ENCODE peak calls at places on chromosomes 2 and 18, in six cellular contexts. S, E, O, B, K and T are unnamed samples.

GRCh38 chr2:176527141-176527901 is 258.1 kb downstream of the MTX2 start:
- DNase-seq in O (no peak), K (peak; percentile 90), B (no peak), E (no peak), S (no peak), T (no peak)

GRCh38 chr2:46434851-46435273 is 44.5 kb upstream of the TMEM247 start:
- DNase-seq in B (peak; percentile 40), E (no peak), K (peak; percentile 58), S (no peak), O (no peak), T (peak; percentile 69)

GRCh38 chr2:230153390-230153976 is 66.3 kb downstream of the SP110 start:
- DNase-seq in S (no peak), B (no peak), O (no peak), K (no peak), E (no peak), T (no peak)

GRCh38 chr2:240429872-240430491 is 5.5 kb upstream of the GPC1 start:
- DNase-seq in S (no peak), E (no peak), O (no peak), B (no peak), K (no peak), T (no peak)

GRCh38 chr2:9780368-9781130 is 62.7 kb upstream of the TAF1B start:
- DNase-seq in S (no peak), O (no peak), E (no peak), K (no peak), B (no peak), T (no peak)

GRCh38 chr2:105640241-105640640 is 104.5 kb upstream of the NCK2 start:
- DNase-seq in S (no peak), B (no peak), K (no peak), O (no peak), E (no peak), T (no peak)

GRCh38 chr2:120885311-120885710 is 149.6 kb downstream of the GLI2 start:
- DNase-seq in E (no peak), O (no peak), B (no peak), S (no peak), K (no peak), T (no peak)

GRCh38 chr2:172091626-172092566 is 6.6 kb downstream of the DLX1 start:
- DNase-seq in E (no peak), K (no peak), O (no peak), B (no peak), S (no peak), T (no peak)

GRCh38 chr2:161905389-161906046 is 168.5 kb downstream of the DPP4 start:
- DNase-seq in K (peak; percentile 5), E (no peak), B (peak; percentile 8), O (no peak), S (no peak), T (peak; percentile 59)

GRCh38 chr2:29114841-29115609 is at the start of gene CLIP4:
- DNase-seq in B (no peak), O (peak; percentile 78), E (peak; percentile 27), K (peak; percentile 64), S (peak; percentile 42), T (peak; percentile 56)

GRCh38 chr2:70967189-70967588 is 11.2 kb upstream of the ANKRD53 start:
- DNase-seq in B (no peak), S (no peak), E (no peak), O (no peak), K (no peak), T (no peak)

GRCh38 chr18:75113455-75113854 is 95.5 kb downstream of the PTGR3 start:
- DNase-seq in O (no peak), K (no peak), S (no peak), E (no peak), B (no peak), T (no peak)

GRCh38 chr2:46945671-46946070 is 30.1 kb upstream of the MCFD2 start:
- DNase-seq in K (no peak), B (no peak), O (no peak), S (no peak), E (no peak), T (no peak)

GRCh38 chr2:196225213-196225612 is 53.8 kb upstream of the STK17B start:
- DNase-seq in E (no peak), K (peak; percentile 60), B (no peak), S (no peak), O (no peak), T (peak; percentile 51)

GRCh38 chr18:49647496-49648168 is 85.8 kb downstream of the LIPG start:
- DNase-seq in E (peak; percentile 15), K (peak; percentile 83), S (no peak), O (no peak), B (no peak), T (peak; percentile 36)

GRCh38 chr2:46082531-46083485 is 214.4 kb upstream of the EPAS1 start:
- DNase-seq in S (peak; percentile 23), O (peak; percentile 20), K (peak; percentile 100), B (peak; percentile 99), E (no peak), T (peak; percentile 25)

GRCh38 chr2:23541453-23542334 is 156.7 kb downstream of the KLHL29 start:
- DNase-seq in B (no peak), O (no peak), K (peak; percentile 41), E (no peak), S (no peak), T (no peak)

GRCh38 chr2:104976603-104977120 is 61.2 kb upstream of the MRPS9 start:
- DNase-seq in E (peak; percentile 24), O (no peak), B (no peak), S (peak; percentile 14), K (no peak), T (no peak)

GRCh38 chr18:58753976-58754375 is 82.7 kb downstream of the MALT1 start:
- DNase-seq in E (no peak), B (no peak), K (peak; percentile 16), O (no peak), S (no peak), T (peak; percentile 57)

GRCh38 chr18:29164020-29164706 is 987.2 kb upstream of the CDH2 start:
- DNase-seq in E (no peak), K (peak; percentile 96), O (no peak), B (peak; percentile 90), S (no peak), T (peak; percentile 87)

GRCh38 chr2:174336403-174337336 is 1.9 kb downstream of the SP9 start:
- DNase-seq in S (peak; percentile 64), B (no peak), E (peak; percentile 60), O (peak; percentile 36), K (no peak), T (peak; percentile 53)
- TF ChIP-seq CTCF in S (peak; percentile 18), B (no peak), E (no peak), O (peak; percentile 23), K (no peak), T (no peak)

GRCh38 chr2:69918391-69918790 is 3.5 kb downstream of the MXD1 start:
- DNase-seq in K (no peak), B (no peak), O (no peak), S (no peak), E (no peak), T (no peak)
- H3K4me3 ChIP-seq in K (no peak overlapping the region), B (no peak overlapping the region), O (peak overlapping the region; percentile 91), S (no peak overlapping the region), E (no peak overlapping the region), T (no peak overlapping the region)

DNA sequence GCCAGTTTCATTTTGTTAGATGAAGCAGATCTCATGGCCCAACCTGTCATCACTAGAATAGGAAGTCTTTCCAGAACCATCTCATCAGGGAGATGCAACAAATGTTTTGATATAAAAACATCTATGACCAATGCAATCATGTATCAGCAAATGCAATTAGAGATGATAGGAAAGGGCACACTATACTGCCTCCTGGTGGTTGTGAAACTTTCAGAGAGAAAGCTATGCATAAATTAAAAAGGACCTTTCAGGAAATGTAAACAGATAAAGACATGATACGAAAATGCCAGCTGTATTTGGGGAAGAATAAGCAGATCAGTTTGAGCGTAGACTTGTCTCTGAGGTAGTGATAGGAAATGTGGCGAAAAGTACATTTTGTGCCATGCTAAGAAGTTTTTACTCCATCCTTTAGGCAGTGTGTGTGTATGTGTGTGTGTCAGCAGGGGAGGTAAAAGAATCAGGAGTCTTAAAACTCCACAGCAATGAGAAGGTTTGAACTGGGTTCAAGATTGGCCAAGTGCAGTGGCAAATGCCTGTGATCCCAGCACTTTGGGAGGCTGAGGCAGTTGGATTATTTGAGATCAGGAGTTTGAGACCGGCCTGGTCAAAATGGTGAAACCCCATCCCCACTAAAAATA is 479.3 kb downstream of the CPS1 start:
- DNase-seq in S (no peak), E (peak; percentile 17), B (no peak), K (peak; percentile 40), O (no peak), T (peak; percentile 49)
- TF ChIP-seq CTCF in S (peak; percentile 36), E (peak; percentile 32), B (peak; percentile 17), K (peak; percentile 65), O (peak; percentile 54), T (peak; percentile 64)

GRCh38 chr2:173961346-173961705 is 3.8 kb downstream of the SP3 start:
- DNase-seq in O (no peak), B (no peak), S (no peak), E (no peak), K (no peak), T (no peak)
- H3K4me3 ChIP-seq in O (no peak overlapping the region), B (no peak overlapping the region), S (no peak overlapping the region), E (no peak overlapping the region), K (no peak overlapping the region), T (no peak overlapping the region)

GRCh38 chr2:3379339-3379646 is 201 bp upstream of the TRAPPC12 start:
- DNase-seq in S (no peak), O (no peak), B (no peak), K (no peak), E (no peak), T (no peak)

GRCh38 chr2:3376821-3377220 is 797 bp downstream of the EIPR1 start:
- DNase-seq in B (no peak), O (no peak), K (no peak), E (no peak), S (no peak), T (no peak)

GRCh38 chr2:3379647-3380534 is at the start of gene TRAPPC12:
- DNase-seq in B (peak; percentile 31), O (peak; percentile 89), S (peak; percentile 94), E (peak; percentile 96), K (peak; percentile 78), T (peak; percentile 94)

GRCh38 chr2:3377279-3377611 is 373 bp downstream of the EIPR1 start:
- DNase-seq in O (peak; percentile 17), E (no peak), S (no peak), B (no peak), K (peak; percentile 58), T (peak; percentile 47)

GRCh38 chr2:3377612-3378432 is at the start of gene EIPR1:
- DNase-seq in K (peak; percentile 98), E (peak; percentile 99), B (peak; percentile 89), S (peak; percentile 98), O (peak; percentile 98), T (peak; percentile 99)
- TF ChIP-seq CTCF in K (no peak), E (no peak), B (peak; percentile 2), S (peak; percentile 3), O (peak; percentile 15), T (no peak)

DNA sequence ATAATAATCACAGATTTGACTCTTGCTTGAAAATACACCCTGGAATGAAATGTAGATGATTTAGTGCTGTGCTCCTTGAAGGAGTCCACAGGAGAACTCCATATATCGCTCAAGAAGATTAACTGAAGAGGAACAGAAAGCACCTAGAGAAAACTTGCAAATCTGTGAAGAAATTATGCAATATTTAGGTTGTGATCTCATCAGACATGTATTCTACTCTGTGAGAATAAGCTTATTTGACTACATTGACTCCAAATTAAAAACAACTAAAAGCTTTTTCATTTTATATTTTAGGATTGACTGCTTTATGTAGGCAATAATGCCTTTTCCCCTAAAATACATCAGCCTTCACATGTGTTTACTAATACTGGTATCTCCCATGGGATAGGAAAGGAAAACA is 906.6 kb upstream of the LRATD1 start:
- DNase-seq in E (no peak), B (no peak), S (no peak), O (no peak), K (no peak), T (peak; percentile 35)
- H3K4me3 ChIP-seq in E (no peak overlapping the region), B (no peak overlapping the region), S (no peak overlapping the region), O (no peak overlapping the region), K (no peak overlapping the region), T (no peak overlapping the region)

GRCh38 chr2:181891258-181891965 is at the start of gene ITPRID2:
- DNase-seq in S (peak; percentile 91), E (peak; percentile 87), K (peak; percentile 82), B (peak; percentile 48), O (peak; percentile 89), T (peak; percentile 94)
- TF ChIP-seq CTCF in S (peak; percentile 2), E (no peak), K (no peak), B (no peak), O (peak; percentile 49), T (no peak)